ENCODE peak calls at places on chromosomes 1 and 21, in five cellular contexts. S is hepatocyte, A is fibroblast of lung, O is IMR-90, Z is endothelial cell of umbilical vein. K is an unnamed sample.

GRCh38 chr21:39107739-39108138 is 75.5 kb downstream of the PSMG1 start:
- DNase-seq in Z (no peak), S (no peak), O (no peak), A (no peak), K (no peak)

GRCh38 chr1:175191654-175192053 is 922 bp downstream of the KIAA0040 start:
- DNase-seq in Z (peak; percentile 4), A (no peak), S (no peak), O (no peak), K (no peak)

GRCh38 chr1:84683508-84683907 is 6.8 kb downstream of the SSX2IP start:
- DNase-seq in A (no peak), S (no peak), O (no peak), Z (no peak), K (no peak)

GRCh38 chr1:81509619-81510018 is 291.1 kb upstream of the ADGRL2 start:
- DNase-seq in S (peak; percentile 19), A (peak; percentile 4), Z (no peak), O (no peak), K (no peak)

GRCh38 chr1:44676484-44677200 is 2.1 kb downstream of the ARMH1 start:
- DNase-seq in O (peak; percentile 77), A (peak; percentile 56), S (no peak), Z (peak; percentile 15), K (peak; percentile 39)

GRCh38 chr1:150154143-150154542 is 4.4 kb downstream of the PLEKHO1 start:
- DNase-seq in Z (no peak), S (no peak), O (no peak), A (no peak), K (no peak)

GRCh38 chr1:86156571-86157455 is at the start of gene COL24A1:
- DNase-seq in Z (peak; percentile 24), S (peak; percentile 69), A (peak; percentile 82), O (peak; percentile 83), K (peak; percentile 92)

GRCh38 chr1:184416921-184417320 is 30.1 kb downstream of the C1orf21 start:
- DNase-seq in Z (no peak), A (no peak), S (no peak), O (no peak), K (no peak)

GRCh38 chr1:16458801-16459200 is 18.3 kb downstream of the NECAP2 start:
- DNase-seq in Z (no peak), O (no peak), S (no peak), A (no peak), K (no peak)

GRCh38 chr21:29258626-29259335 is 39.9 kb upstream of the BACH1 start:
- DNase-seq in Z (peak; percentile 61), A (peak; percentile 87), S (no peak), O (peak; percentile 89), K (peak; percentile 47)

GRCh38 chr1:26584022-26584485 is 54.5 kb downstream of the RPS6KA1 start:
- DNase-seq in A (no peak), S (no peak), Z (no peak), O (no peak), K (no peak)

GRCh38 chr1:230648114-230648513 is 5.8 kb downstream of the COG2 start:
- DNase-seq in O (no peak), Z (no peak), S (no peak), A (no peak), K (no peak)

GRCh38 chr21:45979141-45979631 is 2.4 kb upstream of the COL6A1 start:
- DNase-seq in S (no peak), A (no peak), Z (no peak), O (no peak), K (peak; percentile 78)

GRCh38 chr1:161511018-161511755 is 5.9 kb downstream of the FCGR2A start:
- DNase-seq in Z (no peak), S (peak; percentile 31), O (no peak), A (no peak), K (no peak)

GRCh38 chr1:170770254-170770653 is 106.3 kb downstream of the PRRX1 start:
- DNase-seq in Z (no peak), O (no peak), S (no peak), A (no peak), K (no peak)

GRCh38 chr1:21669287-21670058 is at the start of gene RAP1GAP:
- DNase-seq in O (no peak), Z (peak; percentile 29), S (peak; percentile 83), A (no peak), K (peak; percentile 93)

GRCh38 chr1:8574985-8575384 is 242.5 kb downstream of the RERE start:
- DNase-seq in O (no peak), A (no peak), Z (no peak), S (no peak), K (no peak)

GRCh38 chr1:224730540-224730939 is 114.4 kb downstream of the CNIH3 start:
- DNase-seq in Z (no peak), S (no peak), O (no peak), A (no peak), K (no peak)

GRCh38 chr1:64280001-64280400 is 76.6 kb downstream of the UBE2U start:
- DNase-seq in O (no peak), S (no peak), A (no peak), Z (no peak), K (no peak)

GRCh38 chr1:11684070-11684469 is 3.1 kb upstream of the MAD2L2 start:
- DNase-seq in S (no peak), Z (no peak), O (no peak), A (no peak), K (no peak)

DNA sequence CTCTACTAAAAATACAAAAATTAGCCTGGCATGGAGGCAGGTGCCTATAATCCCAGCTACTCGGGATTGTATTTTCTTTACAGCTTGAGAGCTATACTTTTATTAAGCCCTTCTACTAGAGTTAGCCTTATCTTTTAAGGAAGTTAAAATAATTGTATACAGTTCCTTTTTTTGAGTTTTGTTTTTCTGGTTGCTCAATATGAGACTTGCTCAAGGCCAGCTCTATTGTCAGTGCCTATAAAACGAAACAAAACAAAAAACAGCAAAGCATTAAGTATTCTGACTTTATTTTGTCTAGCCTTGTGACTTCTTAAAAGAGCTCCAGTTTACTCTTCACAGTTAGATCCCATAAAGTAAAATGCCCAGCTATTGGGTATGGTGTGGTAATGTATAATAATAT is 17.2 kb downstream of the PKN2 start:
- DNase-seq in A (no peak), Z (peak; percentile 22), S (no peak), O (no peak), K (no peak)
- H4K20me1 ChIP-seq in A (no peaks in the 10 kb centered on the region), Z (peaks cover 2% of the 10 kb centered on the region), S (peaks cover 3% of the 10 kb centered on the region), O (peaks cover 7% of the 10 kb centered on the region), K (peaks cover 1% of the 10 kb centered on the region)

GRCh38 chr1:19390166-19390850 is 78.2 kb downstream of the SLC66A1 start:
- DNase-seq in S (no peak), A (no peak), Z (no peak), O (no peak), K (no peak)
- H4K20me1 ChIP-seq in S (peaks cover 10% of the 10 kb centered on the region), A (no peaks in the 10 kb centered on the region), Z (peaks cover 3% of the 10 kb centered on the region), O (peaks cover 96% of the 10 kb centered on the region), K (peaks cover 55% of the 10 kb centered on the region)

GRCh38 chr1:183094376-183094775 is 71.2 kb downstream of the LAMC1 start:
- DNase-seq in Z (no peak), S (no peak), A (no peak), O (peak; percentile 62), K (no peak)

GRCh38 chr1:183098349-183098748 is 75.1 kb downstream of the LAMC1 start:
- DNase-seq in A (no peak), O (no peak), S (peak; percentile 23), Z (no peak), K (no peak)

GRCh38 chr1:183097438-183098051 is 74.3 kb downstream of the LAMC1 start:
- DNase-seq in O (peak; percentile 94), Z (no peak), S (peak; percentile 15), A (peak; percentile 76), K (no peak)

GRCh38 chr1:183096351-183096750 is 73.1 kb downstream of the LAMC1 start:
- DNase-seq in A (no peak), S (no peak), O (no peak), Z (no peak), K (no peak)

DNA sequence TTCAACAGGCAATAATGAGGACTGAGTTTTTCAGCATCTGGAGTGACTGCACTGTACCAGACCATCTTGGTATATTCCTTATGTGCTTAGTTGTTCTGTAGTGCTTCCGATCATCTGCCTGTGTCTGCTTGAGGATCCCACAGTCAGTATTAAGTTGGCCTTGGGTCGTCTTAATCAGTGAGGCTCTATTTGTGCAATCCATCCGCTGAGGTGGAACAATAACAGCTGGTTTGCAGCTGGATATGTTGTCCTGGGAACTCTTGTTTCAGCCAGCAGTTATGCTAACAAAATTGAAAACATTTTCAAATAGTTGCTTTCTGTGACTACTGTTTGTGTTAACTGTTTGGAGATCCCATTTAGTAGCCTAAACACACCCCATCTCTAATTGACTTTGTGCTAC is 73.7 kb downstream of the LAMC1 start:
- DNase-seq in Z (no peak), O (peak; percentile 93), A (peak; percentile 56), S (no peak), K (no peak)
- H4K20me1 ChIP-seq in Z (peaks cover 4% of the 10 kb centered on the region), O (peaks cover 71% of the 10 kb centered on the region), A (no peaks in the 10 kb centered on the region), S (no peaks in the 10 kb centered on the region), K (peaks cover 63% of the 10 kb centered on the region)

GRCh38 chr1:6824665-6825368 is 39.6 kb downstream of the CAMTA1 start:
- DNase-seq in O (no peak), A (no peak), Z (no peak), S (no peak), K (no peak)

GRCh38 chr1:6823822-6824221 is 38.6 kb downstream of the CAMTA1 start:
- DNase-seq in O (no peak), A (no peak), Z (no peak), S (no peak), K (no peak)

GRCh38 chr1:6825828-6826227 is 40.6 kb downstream of the CAMTA1 start:
- DNase-seq in Z (peak; percentile 36), A (no peak), S (no peak), O (no peak), K (no peak)

GRCh38 chr1:6831368-6831767 is 46.1 kb downstream of the CAMTA1 start:
- DNase-seq in A (no peak), O (no peak), S (no peak), Z (no peak), K (peak; percentile 25)

DNA sequence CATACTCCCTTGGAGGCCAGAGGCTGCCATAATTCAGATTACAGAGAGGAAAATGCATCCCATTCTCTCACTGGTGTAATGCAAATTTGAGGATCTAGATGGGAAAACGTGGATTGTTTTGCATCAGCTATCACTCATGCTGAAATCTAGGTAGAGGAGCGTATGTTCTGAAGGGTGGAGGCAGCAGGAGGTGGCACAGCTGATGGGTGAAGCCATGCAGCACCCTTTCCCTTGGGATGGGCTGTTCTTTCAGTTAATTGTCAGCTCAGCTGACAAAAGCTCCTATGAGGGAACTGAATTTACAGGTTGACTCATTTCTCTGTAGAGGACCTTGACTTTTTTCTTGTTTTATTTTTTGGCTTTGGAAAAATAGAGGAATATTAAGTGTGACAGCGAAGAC is 41.8 kb downstream of the CAMTA1 start:
- DNase-seq in O (no peak), A (no peak), Z (no peak), S (no peak), K (no peak)
- H4K20me1 ChIP-seq in O (peaks cover 3% of the 10 kb centered on the region), A (no peaks in the 10 kb centered on the region), Z (no peaks in the 10 kb centered on the region), S (no peaks in the 10 kb centered on the region), K (no peaks in the 10 kb centered on the region)

GRCh38 chr1:167233373-167233772 is 12.7 kb downstream of the POU2F1 start:
- DNase-seq in Z (no peak), S (no peak), A (no peak), O (no peak), K (no peak)
- H4K20me1 ChIP-seq in Z (peaks cover 20% of the 10 kb centered on the region), S (peaks cover 18% of the 10 kb centered on the region), A (no peaks in the 10 kb centered on the region), O (no peaks in the 10 kb centered on the region), K (peaks cover 46% of the 10 kb centered on the region)

K was measured in osteoblast.